ENCODE peak calls at places on chromosomes 16 and 17, in five cellular contexts. F is stimulated activated CD8-positive, alpha-beta memory T cell treated with anti-CD3 and anti-CD28 coated beads, Interleukin-4, amount 100 ng/mL, for 24 hours; V is GF-D8; K is renal cortical epithelial cell; B is stromal cell of bone marrow. W is an unnamed sample.

GRCh38 chr16:3689731-3690130 is 27.6 kb downstream of the TRAP1 start:
- DNase-seq in V (no peak), K (no peak), B (no peak), F (no peak), W (no peak)

GRCh38 chr16:31696968-31697743 is 169.5 kb downstream of the AHSP start:
- DNase-seq in V (peak), F (no peak), B (peak), K (peak), W (peak)

GRCh38 chr17:44792276-44792675 is 33.5 kb downstream of the ADAM11 start:
- DNase-seq in K (no peak), V (no peak), B (no peak), F (no peak), W (peak)

GRCh38 chr16:5870886-5871715 is 773.5 kb upstream of the EEF2KMT start:
- DNase-seq in B (no peak), V (no peak), K (no peak), F (no peak), W (no peak)

GRCh38 chr17:27746881-27747280 is 53.4 kb downstream of the NOS2 start:
- DNase-seq in V (no peak), K (no peak), B (no peak), F (no peak), W (no peak)

GRCh38 chr17:59121901-59122480 is 15.3 kb upstream of the TRIM37 start:
- DNase-seq in F (no peak), K (peak), V (no peak), B (no peak), W (peak)

GRCh38 chr17:37607637-37608368 is 1.4 kb downstream of the SYNRG start:
- DNase-seq in V (no peak), K (no peak), B (no peak), F (no peak), W (peak)

GRCh38 chr17:80751460-80752368 is 207.1 kb downstream of the RPTOR start:
- DNase-seq in K (no peak), B (no peak), F (no peak), V (no peak), W (no peak)

GRCh38 chr16:4626396-4626795 is 1.8 kb downstream of the MGRN1 start:
- DNase-seq in F (no peak), B (no peak), K (no peak), V (no peak), W (peak)

W was measured in kidney tubule cell.